ENCODE peak calls at places on chromosomes 12 and 14, in five cellular contexts. One of them, this sample, is unnamed.

GRCh38 chr12:53325539-53326061 is 4.2 kb upstream of the AAAS start:
- DNase-seq in mesenchymal stem cell: peak; percentile 24
- DNase-seq in heart left ventricle: peak; percentile 39
- DNase-seq in A549: peak; percentile 39
- DNase-seq in right lobe of liver: peak; percentile 65
- DNase-seq in this sample: peak; percentile 59

GRCh38 chr12:79415754-79416435 is 274.9 kb downstream of the PAWR start:
- DNase-seq in mesenchymal stem cell: peak; percentile 35
- DNase-seq in right lobe of liver: no peak
- DNase-seq in heart left ventricle: no peak
- DNase-seq in A549: no peak
- DNase-seq in this sample: no peak

GRCh38 chr14:101889898-101890297 is 74.5 kb upstream of the DYNC1H1 start:
- DNase-seq in heart left ventricle: no peak
- DNase-seq in A549: no peak
- DNase-seq in mesenchymal stem cell: peak; percentile 10
- DNase-seq in right lobe of liver: no peak
- DNase-seq in this sample: no peak

GRCh38 chr12:80837342-80837978 is 100.3 kb downstream of the LIN7A start:
- DNase-seq in heart left ventricle: peak; percentile 20
- DNase-seq in right lobe of liver: no peak
- DNase-seq in A549: peak; percentile 6
- DNase-seq in mesenchymal stem cell: peak; percentile 54
- DNase-seq in this sample: peak; percentile 37

GRCh38 chr12:3540387-3541320 is 49.7 kb downstream of the PRMT8 start:
- DNase-seq in mesenchymal stem cell: no peak
- DNase-seq in A549: no peak
- DNase-seq in right lobe of liver: no peak
- DNase-seq in heart left ventricle: no peak
- DNase-seq in this sample: no peak

GRCh38 chr14:91228112-91229004 is 16.1 kb downstream of the GPR68 start:
- DNase-seq in A549: no peak
- DNase-seq in right lobe of liver: no peak
- DNase-seq in heart left ventricle: no peak
- DNase-seq in mesenchymal stem cell: peak; percentile 59
- DNase-seq in this sample: no peak

GRCh38 chr12:79517363-79517762 is 173.4 kb downstream of the PAWR start:
- DNase-seq in heart left ventricle: no peak
- DNase-seq in right lobe of liver: no peak
- DNase-seq in A549: no peak
- DNase-seq in mesenchymal stem cell: no peak
- DNase-seq in this sample: no peak

GRCh38 chr12:102096855-102097254 is 23.1 kb downstream of the NUP37 start:
- DNase-seq in mesenchymal stem cell: no peak
- DNase-seq in A549: no peak
- DNase-seq in right lobe of liver: no peak
- DNase-seq in heart left ventricle: no peak
- DNase-seq in this sample: no peak

GRCh38 chr14:60815371-60815770 is 80.8 kb downstream of the MNAT1 start:
- DNase-seq in A549: no peak
- DNase-seq in heart left ventricle: no peak
- DNase-seq in mesenchymal stem cell: no peak
- DNase-seq in right lobe of liver: no peak
- DNase-seq in this sample: no peak

GRCh38 chr14:66099451-66099850 is 386.7 kb upstream of the CCDC196 start:
- DNase-seq in A549: no peak
- DNase-seq in heart left ventricle: no peak
- DNase-seq in right lobe of liver: no peak
- DNase-seq in mesenchymal stem cell: no peak
- DNase-seq in this sample: no peak

GRCh38 chr12:19058235-19059021 is 71.1 kb upstream of the PLEKHA5 start:
- DNase-seq in A549: no peak
- DNase-seq in mesenchymal stem cell: no peak
- DNase-seq in heart left ventricle: no peak
- DNase-seq in right lobe of liver: no peak
- DNase-seq in this sample: no peak

GRCh38 chr12:79886917-79887519 is 47.9 kb downstream of the PPP1R12A start:
- DNase-seq in heart left ventricle: no peak
- DNase-seq in mesenchymal stem cell: peak; percentile 67
- DNase-seq in A549: no peak
- DNase-seq in right lobe of liver: no peak
- DNase-seq in this sample: no peak

GRCh38 chr12:120734210-120734609 is 8.6 kb downstream of the ACADS start:
- DNase-seq in mesenchymal stem cell: no peak
- DNase-seq in heart left ventricle: no peak
- DNase-seq in A549: no peak
- DNase-seq in right lobe of liver: no peak
- DNase-seq in this sample: no peak

GRCh38 chr12:31496257-31496656 is 94.7 kb downstream of the DENND5B start:
- DNase-seq in mesenchymal stem cell: no peak
- DNase-seq in right lobe of liver: no peak
- DNase-seq in A549: no peak
- DNase-seq in heart left ventricle: no peak
- DNase-seq in this sample: no peak

GRCh38 chr12:105359840-105360239 is 29.3 kb downstream of the C12orf75 start:
- DNase-seq in heart left ventricle: no peak
- DNase-seq in mesenchymal stem cell: no peak
- DNase-seq in right lobe of liver: no peak
- DNase-seq in A549: no peak
- DNase-seq in this sample: no peak

GRCh38 chr12:74889563-74890236 is 319.9 kb downstream of the KCNC2 start:
- DNase-seq in right lobe of liver: no peak
- DNase-seq in mesenchymal stem cell: peak; percentile 60
- DNase-seq in heart left ventricle: no peak
- DNase-seq in A549: peak; percentile 4
- DNase-seq in this sample: no peak

GRCh38 chr12:34289431-34290190 is 267.3 kb downstream of the ALG10 start:
- DNase-seq in mesenchymal stem cell: no peak
- DNase-seq in A549: no peak
- DNase-seq in heart left ventricle: no peak
- DNase-seq in right lobe of liver: peak; percentile 7
- DNase-seq in this sample: no peak

GRCh38 chr14:95727084-95727700 is 13.3 kb upstream of the TCL1A start:
- DNase-seq in mesenchymal stem cell: no peak
- DNase-seq in heart left ventricle: no peak
- DNase-seq in right lobe of liver: no peak
- DNase-seq in A549: no peak
- DNase-seq in this sample: no peak

GRCh38 chr14:90569606-90570462 is 173.0 kb downstream of the CALM1 start:
- DNase-seq in A549: no peak
- DNase-seq in mesenchymal stem cell: no peak
- DNase-seq in heart left ventricle: no peak
- DNase-seq in right lobe of liver: no peak
- DNase-seq in this sample: no peak

GRCh38 chr12:51721281-51721940 is 127.1 kb downstream of the FIGNL2 start:
- DNase-seq in right lobe of liver: peak; percentile 46
- DNase-seq in mesenchymal stem cell: peak; percentile 41
- DNase-seq in heart left ventricle: peak; percentile 31
- DNase-seq in A549: no peak
- DNase-seq in this sample: peak; percentile 34

GRCh38 chr12:129127771-129128170 is 274.5 kb downstream of the GLT1D1 start:
- DNase-seq in right lobe of liver: no peak
- DNase-seq in A549: no peak
- DNase-seq in heart left ventricle: no peak
- DNase-seq in mesenchymal stem cell: no peak
- DNase-seq in this sample: no peak

GRCh38 chr14:96189288-96189711 is 15.3 kb upstream of the BDKRB2 start:
- DNase-seq in mesenchymal stem cell: peak; percentile 53
- DNase-seq in right lobe of liver: no peak
- DNase-seq in heart left ventricle: no peak
- DNase-seq in A549: no peak
- DNase-seq in this sample: no peak

GRCh38 chr14:22296722-22297121 is 292.3 kb downstream of the DAD1 start:
- DNase-seq in A549: no peak
- DNase-seq in right lobe of liver: no peak
- DNase-seq in heart left ventricle: no peak
- DNase-seq in mesenchymal stem cell: peak; percentile 74
- DNase-seq in this sample: no peak

GRCh38 chr12:116498471-116498870 is 60.7 kb upstream of the MAP1LC3B2 start:
- DNase-seq in mesenchymal stem cell: no peak
- DNase-seq in right lobe of liver: no peak
- DNase-seq in heart left ventricle: no peak
- DNase-seq in A549: no peak
- DNase-seq in this sample: no peak

GRCh38 chr12:2258035-2258434 is 205.2 kb downstream of the CACNA1C start:
- DNase-seq in A549: no peak
- DNase-seq in right lobe of liver: no peak
- DNase-seq in heart left ventricle: no peak
- DNase-seq in mesenchymal stem cell: no peak
- DNase-seq in this sample: no peak

GRCh38 chr14:30656190-30656632 is 34.1 kb downstream of the SCFD1 start:
- DNase-seq in A549: peak; percentile 21
- DNase-seq in mesenchymal stem cell: peak; percentile 53
- DNase-seq in right lobe of liver: no peak
- DNase-seq in heart left ventricle: no peak
- DNase-seq in this sample: peak; percentile 64

GRCh38 chr14:82146846-82147245 is 613.2 kb upstream of the SEL1L start:
- DNase-seq in heart left ventricle: no peak
- DNase-seq in mesenchymal stem cell: no peak
- DNase-seq in A549: no peak
- DNase-seq in right lobe of liver: no peak
- DNase-seq in this sample: no peak

GRCh38 chr14:23160924-23161522 is 22.4 kb downstream of the SLC7A8 start:
- DNase-seq in right lobe of liver: peak; percentile 46
- DNase-seq in A549: no peak
- DNase-seq in mesenchymal stem cell: peak; percentile 86
- DNase-seq in heart left ventricle: no peak
- DNase-seq in this sample: peak; percentile 75

GRCh38 chr14:61381589-61381988 is 60.2 kb downstream of the PRKCH start:
- DNase-seq in right lobe of liver: no peak
- DNase-seq in mesenchymal stem cell: no peak
- DNase-seq in heart left ventricle: no peak
- DNase-seq in A549: no peak
- DNase-seq in this sample: no peak

GRCh38 chr12:95548056-95548538 is 3.2 kb downstream of the USP44 start:
- DNase-seq in heart left ventricle: peak; percentile 10
- DNase-seq in A549: no peak
- DNase-seq in right lobe of liver: peak; percentile 24
- DNase-seq in mesenchymal stem cell: peak; percentile 7
- DNase-seq in this sample: peak; percentile 49

DNA sequence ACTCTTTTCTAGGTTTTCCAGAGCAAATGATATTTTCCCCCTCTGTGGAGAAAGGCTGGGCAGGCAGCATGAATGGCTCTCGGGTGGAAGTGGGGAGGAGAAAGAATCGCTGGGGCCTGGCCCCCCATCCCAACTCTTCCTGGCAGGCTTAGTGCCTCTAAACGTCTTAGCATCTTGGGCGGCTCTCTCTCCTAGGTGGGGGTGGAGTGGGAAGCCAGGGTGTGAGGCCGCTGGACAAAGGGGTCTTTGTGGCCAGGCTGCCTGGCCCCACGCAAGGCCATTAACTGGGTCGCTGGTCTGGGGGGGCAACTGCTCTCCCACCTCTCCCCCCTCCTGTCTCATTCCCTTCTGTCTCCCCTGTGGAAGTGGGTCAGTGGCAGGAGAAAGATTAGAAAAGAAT is 4.7 kb downstream of the LRP1-AS start:
- DNase-seq in right lobe of liver: no peak
- DNase-seq in A549: no peak
- DNase-seq in mesenchymal stem cell: no peak
- DNase-seq in heart left ventricle: no peak
- DNase-seq in this sample: no peak
- H3K4me1 ChIP-seq in right lobe of liver: peaks cover 81% of the 10 kb centered on the region
- H3K4me1 ChIP-seq in A549: peaks cover 22% of the 10 kb centered on the region
- H3K4me1 ChIP-seq in mesenchymal stem cell: peaks cover 23% of the 10 kb centered on the region
- H3K4me1 ChIP-seq in heart left ventricle: peaks cover 73% of the 10 kb centered on the region
- H3K4me1 ChIP-seq in this sample: peaks cover 44% of the 10 kb centered on the region

GRCh38 chr12:114625294-114625851 is 58.6 kb downstream of the TBX3 start:
- DNase-seq in A549: peak; percentile 65
- DNase-seq in right lobe of liver: peak; percentile 50
- DNase-seq in mesenchymal stem cell: peak; percentile 59
- DNase-seq in heart left ventricle: peak; percentile 10
- DNase-seq in this sample: peak; percentile 55

GRCh38 chr12:114628199-114628598 is 55.8 kb downstream of the TBX3 start:
- DNase-seq in A549: no peak
- DNase-seq in mesenchymal stem cell: no peak
- DNase-seq in heart left ventricle: no peak
- DNase-seq in right lobe of liver: no peak
- DNase-seq in this sample: no peak

GRCh38 chr12:114631242-114631641 is 52.7 kb downstream of the TBX3 start:
- DNase-seq in heart left ventricle: no peak
- DNase-seq in A549: no peak
- DNase-seq in right lobe of liver: no peak
- DNase-seq in mesenchymal stem cell: no peak
- DNase-seq in this sample: peak; percentile 79

GRCh38 chr12:114623737-114624136 is 60.2 kb downstream of the TBX3 start:
- DNase-seq in heart left ventricle: no peak
- DNase-seq in A549: no peak
- DNase-seq in right lobe of liver: no peak
- DNase-seq in mesenchymal stem cell: no peak
- DNase-seq in this sample: no peak

DNA sequence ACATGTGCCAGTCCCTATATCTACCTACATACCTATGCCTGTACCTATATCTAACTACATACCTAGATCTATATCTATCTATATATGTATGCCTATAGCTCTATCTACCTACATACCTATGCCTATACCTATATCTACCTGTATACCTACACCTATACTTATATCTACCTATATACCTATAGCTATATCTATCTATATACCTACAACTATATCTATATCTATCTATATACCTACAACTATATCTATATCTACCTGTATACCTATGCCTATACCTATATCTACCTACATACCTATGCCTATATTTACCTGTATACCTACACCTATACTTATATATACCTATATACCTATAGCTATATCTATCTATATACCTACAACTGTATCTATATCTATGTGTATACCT is 56.6 kb downstream of the TBX3 start:
- DNase-seq in right lobe of liver: no peak
- DNase-seq in mesenchymal stem cell: no peak
- DNase-seq in heart left ventricle: no peak
- DNase-seq in A549: no peak
- DNase-seq in this sample: no peak
- H3K27ac ChIP-seq in right lobe of liver: no peak overlapping the region
- H3K27ac ChIP-seq in mesenchymal stem cell: no peak overlapping the region
- H3K27ac ChIP-seq in heart left ventricle: no peak overlapping the region
- H3K27ac ChIP-seq in A549: peak overlapping the region; percentile 72
- H3K27ac ChIP-seq in this sample: no peak overlapping the region

DNA sequence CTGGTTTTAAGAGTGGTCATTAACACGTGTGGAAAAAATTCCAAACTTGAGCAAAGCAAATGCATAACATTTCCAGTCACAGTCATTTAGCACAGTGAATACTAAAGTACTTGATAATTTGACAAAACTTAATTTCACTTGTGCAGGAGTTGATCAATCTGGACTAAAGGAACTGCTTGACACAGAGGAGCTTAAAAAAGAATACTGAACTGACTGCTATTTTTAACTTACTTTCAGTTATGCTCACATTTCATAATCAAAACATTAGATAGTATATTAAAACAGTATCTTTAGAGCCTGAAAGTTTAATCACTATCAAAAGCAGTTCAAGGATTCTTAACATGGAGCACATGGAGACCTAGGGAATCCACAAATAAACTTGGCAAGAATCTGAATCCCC is 7.4 kb downstream of the UBE2N start:
- DNase-seq in A549: no peak
- DNase-seq in heart left ventricle: no peak
- DNase-seq in right lobe of liver: no peak
- DNase-seq in mesenchymal stem cell: peak; percentile 26
- DNase-seq in this sample: no peak
- H3K4me1 ChIP-seq in A549: peaks cover 33% of the 10 kb centered on the region
- H3K4me1 ChIP-seq in heart left ventricle: peaks cover 61% of the 10 kb centered on the region
- H3K4me1 ChIP-seq in right lobe of liver: no peaks in the 10 kb centered on the region
- H3K4me1 ChIP-seq in mesenchymal stem cell: peaks cover 9% of the 10 kb centered on the region
- H3K4me1 ChIP-seq in this sample: peaks cover 12% of the 10 kb centered on the region

GRCh38 chr12:98635657-98636323 is 8.8 kb downstream of the IKBIP start:
- DNase-seq in right lobe of liver: no peak
- DNase-seq in A549: peak; percentile 20
- DNase-seq in heart left ventricle: no peak
- DNase-seq in mesenchymal stem cell: peak; percentile 59
- DNase-seq in this sample: no peak
- H3K27ac ChIP-seq in right lobe of liver: no peak overlapping the region
- H3K27ac ChIP-seq in A549: no peak overlapping the region
- H3K27ac ChIP-seq in heart left ventricle: no peak overlapping the region
- H3K27ac ChIP-seq in mesenchymal stem cell: peak overlapping the region; percentile 56
- H3K27ac ChIP-seq in this sample: no peak overlapping the region

This sample was measured in adrenal gland.